ENCODE peak calls at places on chromosome 17, in eight cellular contexts. O, Y, S, X, Z, K, I and A are unnamed samples.

GRCh38 chr17:74078363-74078762 is 125.1 kb upstream of the RPL38 start:
- DNase-seq in I (no peak), Z (no peak), S (no peak), K (no peak), Y (no peak), O (no peak), X (no peak), A (peak; percentile 38)

GRCh38 chr17:66313995-66314659 is 11.7 kb downstream of the PRKCA start:
- DNase-seq in X (no peak), K (no peak), S (no peak), O (no peak), Z (no peak), I (no peak), Y (peak; percentile 38), A (no peak)

GRCh38 chr17:50261051-50261915 is 13.0 kb upstream of the TMEM92 start:
- DNase-seq in O (no peak), X (no peak), Z (no peak), Y (no peak), S (no peak), I (no peak), K (no peak), A (no peak)

GRCh38 chr17:51056813-51057510 is 63.7 kb downstream of the SPAG9 start:
- DNase-seq in Z (peak; percentile 87), K (peak; percentile 46), I (peak; percentile 11), O (peak; percentile 88), Y (no peak), S (peak; percentile 94), X (peak; percentile 80), A (peak; percentile 51)

GRCh38 chr17:76843703-76844484 is 24.3 kb upstream of the MGAT5B start:
- DNase-seq in I (no peak), K (no peak), S (no peak), X (no peak), Z (peak; percentile 17), Y (no peak), O (peak; percentile 13), A (peak; percentile 32)

GRCh38 chr17:41529491-41529915 is 1.4 kb upstream of the KRT19 start:
- DNase-seq in O (no peak), I (no peak), Z (no peak), S (no peak), X (no peak), K (no peak), Y (no peak), A (peak; percentile 43)

GRCh38 chr17:68511671-68512246 is 471 bp upstream of the PRKAR1A start:
- DNase-seq in O (peak; percentile 84), Z (peak; percentile 88), X (peak; percentile 91), S (peak; percentile 63), Y (peak; percentile 64), I (peak; percentile 63), K (peak; percentile 44), A (peak; percentile 87)

GRCh38 chr17:50148226-50149098 is 2.0 kb downstream of the PPP1R9B start:
- DNase-seq in Y (peak; percentile 79), X (peak; percentile 61), S (no peak), I (peak; percentile 72), O (peak; percentile 47), K (no peak), Z (peak; percentile 71), A (no peak)

GRCh38 chr17:77741109-77741508 is 217.4 kb upstream of the TNRC6C start:
- DNase-seq in Z (peak; percentile 11), X (peak; percentile 65), K (no peak), O (no peak), I (peak; percentile 26), S (no peak), Y (no peak), A (no peak)